ENCODE peak calls at places on chromosome 4, in five cellular contexts. O is heart left ventricle, I is sigmoid colon, V is tibial nerve, Y is IMR-90. E is an unnamed sample.

GRCh38 chr4:1036095-1036494 is 24.7 kb downstream of the FGFRL1 start:
- DNase-seq in O (no peak), I (no peak), V (no peak), Y (no peak), E (no peak)

GRCh38 chr4:183182873-183183725 is 84.0 kb downstream of the WWC2 start:
- DNase-seq in O (no peak), I (no peak), V (no peak), Y (peak; percentile 91), E (no peak)

GRCh38 chr4:172546782-172547181 is 621.8 kb upstream of the GALNT7 start:
- DNase-seq in O (no peak), I (no peak), V (no peak), Y (no peak), E (no peak)

GRCh38 chr4:76194325-76194724 is 19.3 kb downstream of the SCARB2 start:
- DNase-seq in O (no peak), I (no peak), V (no peak), Y (peak; percentile 94), E (no peak)

GRCh38 chr4:130422255-130422654 is 1326.3 kb downstream of the C4orf33 start:
- DNase-seq in O (no peak), I (no peak), V (no peak), Y (no peak), E (no peak)

GRCh38 chr4:140004580-140005314 is 149.2 kb downstream of the MAML3 start:
- DNase-seq in O (peak; percentile 63), I (peak; percentile 79), V (peak; percentile 23), Y (peak; percentile 51), E (no peak)

GRCh38 chr4:148076964-148077363 is 345.1 kb downstream of the ARHGAP10 start:
- DNase-seq in O (no peak), I (no peak), V (no peak), Y (peak; percentile 77), E (no peak)

GRCh38 chr4:10089346-10089745 is 27.3 kb downstream of the WDR1 start:
- DNase-seq in O (no peak), I (no peak), V (no peak), Y (no peak), E (peak; percentile 59)

GRCh38 chr4:72418458-72418857 is 150.6 kb downstream of the ADAMTS3 start:
- DNase-seq in O (peak; percentile 51), I (no peak), V (no peak), Y (peak; percentile 60), E (no peak)

GRCh38 chr4:134935320-134935719 is 733.7 kb upstream of the PABPC4L start:
- DNase-seq in O (no peak), I (no peak), V (no peak), Y (no peak), E (no peak)

DNA sequence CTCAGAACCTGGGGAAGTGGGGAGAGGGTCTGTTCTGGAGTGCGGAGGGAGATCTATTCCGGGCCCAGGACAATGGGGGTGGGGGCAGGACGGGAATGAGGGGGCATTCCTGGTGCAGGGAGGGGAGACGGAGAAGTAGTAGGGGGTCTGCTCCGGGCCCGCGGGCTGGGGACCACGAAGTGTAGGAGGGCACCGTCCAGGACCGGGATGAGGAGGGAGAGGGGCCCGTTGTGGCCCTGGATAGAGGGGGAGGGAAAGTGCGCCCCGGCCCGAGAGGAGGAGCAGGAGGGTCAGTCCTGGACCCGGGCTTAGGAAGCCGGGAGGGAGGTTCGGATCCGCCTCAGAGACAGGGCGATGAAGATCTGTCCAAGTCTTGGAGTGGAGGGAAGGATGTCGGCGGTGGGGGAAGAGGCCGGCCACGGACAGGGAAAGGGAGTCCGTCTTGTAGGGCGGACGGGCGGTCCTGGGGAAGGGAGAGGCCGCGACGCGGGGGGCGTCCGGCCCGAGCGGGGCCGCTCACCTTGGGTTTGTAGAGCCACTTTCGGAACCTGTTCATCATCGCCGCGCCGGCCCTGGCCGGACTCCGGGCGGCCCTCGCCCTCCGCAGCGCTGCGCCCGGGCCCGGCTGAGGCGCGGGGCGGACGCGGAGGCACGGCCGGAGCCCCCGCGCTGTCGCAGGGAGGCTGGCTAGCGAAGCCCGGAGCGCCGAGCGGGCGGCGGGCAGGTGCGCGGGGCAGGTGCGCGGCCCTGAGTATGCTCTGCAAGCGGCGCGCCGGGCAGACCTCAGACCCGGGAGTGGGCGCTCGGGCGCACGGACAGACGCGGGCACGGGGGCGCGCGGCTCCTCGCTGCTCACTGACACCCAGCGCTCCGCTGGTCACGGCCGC is at the start of gene ZFYVE28:
- DNase-seq in O (no peak), I (no peak), V (no peak), Y (no peak), E (peak; percentile 86)
- TF ChIP-seq POLR2A in O (peak; percentile 61), I (no peak), V (peak; percentile 51), Y (no peak), E (no peak)

GRCh38 chr4:121783210-121783609 is 17.9 kb upstream of the EXOSC9 start:
- DNase-seq in O (no peak), I (no peak), V (no peak), Y (no peak), E (no peak)
- H3K4me3 ChIP-seq in O (no peak overlapping the region), I (no peak overlapping the region), V (no peak overlapping the region), Y (no peak overlapping the region), E (no peak overlapping the region)

GRCh38 chr4:153634737-153635353 is 49.2 kb upstream of the TLR2 start:
- DNase-seq in O (no peak), I (no peak), V (no peak), Y (peak; percentile 8), E (no peak)

GRCh38 chr4:153623491-153623890 is 60.6 kb upstream of the TLR2 start:
- DNase-seq in O (no peak), I (no peak), V (no peak), Y (no peak), E (no peak)

DNA sequence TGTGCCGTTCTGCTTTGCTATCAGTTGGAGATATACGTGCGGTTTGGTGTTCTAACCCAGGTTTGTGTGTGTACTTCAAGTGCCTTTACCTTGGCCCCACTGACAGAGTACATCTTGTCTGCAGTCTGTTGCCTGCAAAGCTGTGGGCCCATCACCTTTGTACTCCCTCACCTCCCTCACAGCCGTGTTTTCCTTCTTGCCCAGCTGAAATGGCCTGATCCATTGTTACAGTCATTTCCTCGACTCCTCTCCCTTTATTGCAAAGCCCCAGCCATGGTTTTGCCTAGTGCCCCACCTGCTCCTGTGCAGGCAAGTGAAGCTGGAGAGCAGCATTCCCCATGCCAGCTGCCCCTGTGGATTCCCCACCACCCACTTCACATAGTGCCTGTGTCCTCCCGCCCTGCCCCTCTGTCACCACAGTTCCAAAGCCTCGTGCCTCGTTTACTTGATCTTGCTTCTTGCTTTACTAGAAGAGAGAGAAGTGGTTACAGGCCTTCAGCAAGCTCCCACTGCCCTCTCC is 55.2 kb upstream of the TLR2 start:
- DNase-seq in O (no peak), I (no peak), V (no peak), Y (no peak), E (no peak)
- TF ChIP-seq POLR2A in O (no peak), I (no peak), V (no peak), Y (no peak), E (no peak)

DNA sequence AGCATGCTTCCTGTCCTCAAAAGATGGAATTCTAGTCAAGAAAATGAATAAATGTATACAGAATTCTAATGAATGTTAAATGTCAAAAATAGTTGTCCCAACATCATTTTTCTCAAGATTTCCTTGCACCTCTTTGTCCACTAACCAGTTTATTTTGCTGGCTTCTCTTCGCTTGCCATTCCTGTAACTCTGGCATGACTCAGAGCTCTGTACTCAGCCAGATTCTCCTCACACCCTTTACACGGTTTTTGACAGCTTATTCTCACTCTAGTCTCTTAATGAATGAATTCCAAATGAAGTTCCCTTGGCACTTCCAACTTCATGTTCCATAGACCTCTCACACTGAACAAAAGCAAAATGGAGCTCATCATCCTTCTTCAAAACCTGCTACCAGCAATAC is 419.3 kb upstream of the SLIT2 start:
- DNase-seq in O (no peak), I (no peak), V (no peak), Y (peak; percentile 31), E (no peak)
- H3K4me3 ChIP-seq in O (no peak overlapping the region), I (no peak overlapping the region), V (no peak overlapping the region), Y (no peak overlapping the region), E (no peak overlapping the region)

DNA sequence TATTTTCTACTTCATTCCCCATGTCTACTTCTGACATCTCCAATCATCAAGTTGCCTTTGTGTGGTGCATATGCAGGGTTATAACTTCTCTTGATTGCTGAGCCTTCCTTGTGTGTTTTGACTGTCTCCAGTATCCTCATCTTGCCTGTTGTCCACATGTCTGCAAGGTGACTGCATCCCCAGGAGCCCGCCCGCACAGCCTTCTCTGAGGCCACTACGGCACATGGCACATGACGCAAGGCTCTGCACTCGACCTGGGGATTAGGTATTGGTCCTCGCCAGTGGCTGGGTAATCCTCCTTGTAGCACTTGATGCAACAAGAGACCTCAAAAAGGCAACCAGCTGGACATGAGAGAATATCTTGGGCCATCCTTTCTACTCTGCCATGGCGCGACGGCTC is 122.6 kb downstream of the SORBS2 start:
- DNase-seq in O (no peak), I (no peak), V (no peak), Y (no peak), E (no peak)
- TF ChIP-seq POLR2A in O (no peak), I (no peak), V (no peak), Y (no peak), E (no peak)

GRCh38 chr4:137543650-137544049 is 11.4 kb upstream of the PCDH18 start:
- DNase-seq in O (no peak), I (no peak), V (no peak), Y (no peak), E (no peak)
- H3K4me3 ChIP-seq in O (no peak overlapping the region), I (no peak overlapping the region), V (no peak overlapping the region), Y (no peak overlapping the region), E (no peak overlapping the region)

GRCh38 chr4:159175165-159175988 is 72.5 kb downstream of the RAPGEF2 start:
- DNase-seq in O (peak; percentile 58), I (peak; percentile 80), V (no peak), Y (peak; percentile 94), E (peak; percentile 74)
- TF ChIP-seq POLR2A in O (no peak), I (no peak), V (no peak), Y (peak; percentile 43), E (no peak)

DNA sequence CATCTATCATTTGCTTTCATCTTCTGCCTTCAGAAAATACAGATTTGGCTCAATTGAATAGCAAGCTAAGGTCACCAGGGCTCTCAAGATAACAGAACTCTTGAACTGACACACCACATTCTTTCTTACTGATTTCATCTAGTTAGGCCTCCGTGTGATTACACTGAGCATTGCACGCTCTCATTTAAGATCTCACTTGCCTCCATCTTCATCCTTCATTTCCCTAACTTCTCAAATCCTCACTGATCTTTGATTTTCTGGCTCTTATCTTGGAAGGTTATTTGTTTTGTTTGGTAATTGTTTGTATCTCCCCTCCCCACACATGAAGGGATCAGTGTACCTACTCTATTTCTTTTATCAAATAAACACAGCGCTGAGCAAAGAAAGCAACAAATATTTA is 47.7 kb downstream of the MANBA start:
- DNase-seq in O (no peak), I (no peak), V (no peak), Y (peak; percentile 78), E (no peak)
- H3K4me3 ChIP-seq in O (no peak overlapping the region), I (no peak overlapping the region), V (no peak overlapping the region), Y (no peak overlapping the region), E (no peak overlapping the region)

E was measured in spleen.